ENCODE peak calls at places on chromosomes 7 and 10, in nine cellular contexts. K, S, W, Z, X, G, U, P and R are unnamed samples.

GRCh38 chr7:46663025-46663424 is 742.0 kb upstream of the IGFBP3 start:
- DNase-seq in K (no peak), S (no peak), W (no peak), Z (no peak), X (no peak), G (no peak), U (no peak), P (no peak), R (no peak)

GRCh38 chr10:121764241-121764942 is 163.4 kb downstream of the ATE1 start:
- DNase-seq in K (no peak), S (no peak), W (no peak), Z (no peak), X (no peak), G (no peak), U (no peak), P (peak; percentile 15), R (no peak)

GRCh38 chr7:115618676-115619075 is 411.9 kb downstream of the TFEC start:
- DNase-seq in K (no peak), S (no peak), W (no peak), Z (no peak), X (no peak), G (no peak), U (no peak), P (no peak), R (no peak)

GRCh38 chr7:123201901-123202300 is 2.1 kb upstream of the SLC13A1 start:
- DNase-seq in K (no peak), S (no peak), W (no peak), Z (no peak), X (no peak), G (no peak), U (no peak), P (no peak), R (no peak)

GRCh38 chr7:128026551-128026950 is 4.7 kb downstream of the LRRC4 start:
- DNase-seq in K (no peak), S (no peak), W (no peak), Z (no peak), X (no peak), G (no peak), U (no peak), P (no peak), R (no peak)

GRCh38 chr10:84539244-84539643 is 210.9 kb downstream of the CCSER2 start:
- DNase-seq in K (no peak), S (no peak), W (no peak), Z (no peak), X (no peak), G (no peak), U (no peak), P (no peak), R (no peak)

GRCh38 chr10:79243211-79244067 is 103.8 kb upstream of the PPIF start:
- DNase-seq in K (peak; percentile 71), S (peak; percentile 65), W (no peak), Z (no peak), X (peak; percentile 43), G (peak; percentile 67), U (no peak), P (no peak), R (peak; percentile 38)

GRCh38 chr7:91266067-91266930 is 2.1 kb downstream of the FZD1 start:
- DNase-seq in K (no peak), S (peak; percentile 43), W (no peak), Z (no peak), X (peak; percentile 19), G (peak; percentile 59), U (peak; percentile 24), P (peak; percentile 45), R (no peak)

GRCh38 chr10:20508921-20509320 is 388.2 kb downstream of the NEBL start:
- DNase-seq in K (no peak), S (no peak), W (no peak), Z (no peak), X (no peak), G (no peak), U (no peak), P (no peak), R (no peak)

GRCh38 chr7:78438433-78438832 is 639.9 kb downstream of the PHTF2 start:
- DNase-seq in K (no peak), S (no peak), W (no peak), Z (no peak), X (no peak), G (no peak), U (no peak), P (no peak), R (no peak)

GRCh38 chr10:62811159-62811875 is 4.8 kb downstream of the EGR2 start:
- DNase-seq in K (no peak), S (no peak), W (no peak), Z (no peak), X (no peak), G (no peak), U (no peak), P (no peak), R (no peak)

GRCh38 chr10:127157506-127158205 is 38.7 kb downstream of the INSYN2A start:
- DNase-seq in K (no peak), S (no peak), W (no peak), Z (no peak), X (no peak), G (no peak), U (no peak), P (no peak), R (no peak)

GRCh38 chr10:70140297-70140696 is 6.2 kb downstream of the TYSND1 start:
- DNase-seq in K (no peak), S (no peak), W (no peak), Z (no peak), X (no peak), G (no peak), U (no peak), P (no peak), R (no peak)

GRCh38 chr7:138458576-138459234 is 1.4 kb upstream of the TRIM24 start:
- DNase-seq in K (peak; percentile 20), S (peak; percentile 91), W (no peak), Z (no peak), X (no peak), G (no peak), U (no peak), P (no peak), R (no peak)

GRCh38 chr10:112953075-112953501 is 3.0 kb downstream of the TCF7L2 start:
- DNase-seq in K (no peak), S (no peak), W (peak; percentile 30), Z (no peak), X (peak; percentile 51), G (peak; percentile 60), U (no peak), P (peak; percentile 41), R (no peak)

GRCh38 chr7:24419527-24419926 is 135.5 kb downstream of the NPY start:
- DNase-seq in K (no peak), S (no peak), W (no peak), Z (no peak), X (no peak), G (no peak), U (no peak), P (no peak), R (no peak)

GRCh38 chr7:44415047-44415446 is 75.4 kb downstream of the NUDCD3 start:
- DNase-seq in K (no peak), S (no peak), W (no peak), Z (no peak), X (no peak), G (no peak), U (no peak), P (no peak), R (no peak)

GRCh38 chr10:102644646-102645387 is 538 bp downstream of the TRIM8 start:
- DNase-seq in K (peak; percentile 62), S (peak; percentile 89), W (peak; percentile 78), Z (no peak), X (peak; percentile 79), G (peak; percentile 95), U (peak; percentile 68), P (peak; percentile 78), R (peak; percentile 79)

GRCh38 chr7:80783688-80784327 is 135.0 kb downstream of the SEMA3C start:
- DNase-seq in K (no peak), S (no peak), W (no peak), Z (no peak), X (no peak), G (no peak), U (no peak), P (no peak), R (no peak)
- H3K27ac ChIP-seq in K (no peak overlapping the region), S (no peak overlapping the region), W (peak overlapping the region; percentile 35), Z (peak overlapping the region; percentile 48), X (no peak overlapping the region), G (peak overlapping the region; percentile 27), U (no peak overlapping the region), P (no peak overlapping the region), R (no peak overlapping the region)

GRCh38 chr10:120162471-120162870 is 269.9 kb downstream of the SEC23IP start:
- DNase-seq in K (no peak), S (no peak), W (no peak), Z (no peak), X (no peak), G (no peak), U (no peak), P (no peak), R (no peak)

GRCh38 chr10:120161116-120161515 is 268.6 kb downstream of the SEC23IP start:
- DNase-seq in K (no peak), S (no peak), W (no peak), Z (no peak), X (no peak), G (no peak), U (no peak), P (no peak), R (no peak)

GRCh38 chr10:120156614-120157274 is 264.2 kb downstream of the SEC23IP start:
- DNase-seq in K (no peak), S (no peak), W (no peak), Z (no peak), X (no peak), G (no peak), U (no peak), P (no peak), R (no peak)
- H3K27ac ChIP-seq in K (no peak overlapping the region), S (no peak overlapping the region), W (no peak overlapping the region), Z (no peak overlapping the region), X (no peak overlapping the region), G (no peak overlapping the region), U (no peak overlapping the region), P (no peak overlapping the region), R (no peak overlapping the region)

DNA sequence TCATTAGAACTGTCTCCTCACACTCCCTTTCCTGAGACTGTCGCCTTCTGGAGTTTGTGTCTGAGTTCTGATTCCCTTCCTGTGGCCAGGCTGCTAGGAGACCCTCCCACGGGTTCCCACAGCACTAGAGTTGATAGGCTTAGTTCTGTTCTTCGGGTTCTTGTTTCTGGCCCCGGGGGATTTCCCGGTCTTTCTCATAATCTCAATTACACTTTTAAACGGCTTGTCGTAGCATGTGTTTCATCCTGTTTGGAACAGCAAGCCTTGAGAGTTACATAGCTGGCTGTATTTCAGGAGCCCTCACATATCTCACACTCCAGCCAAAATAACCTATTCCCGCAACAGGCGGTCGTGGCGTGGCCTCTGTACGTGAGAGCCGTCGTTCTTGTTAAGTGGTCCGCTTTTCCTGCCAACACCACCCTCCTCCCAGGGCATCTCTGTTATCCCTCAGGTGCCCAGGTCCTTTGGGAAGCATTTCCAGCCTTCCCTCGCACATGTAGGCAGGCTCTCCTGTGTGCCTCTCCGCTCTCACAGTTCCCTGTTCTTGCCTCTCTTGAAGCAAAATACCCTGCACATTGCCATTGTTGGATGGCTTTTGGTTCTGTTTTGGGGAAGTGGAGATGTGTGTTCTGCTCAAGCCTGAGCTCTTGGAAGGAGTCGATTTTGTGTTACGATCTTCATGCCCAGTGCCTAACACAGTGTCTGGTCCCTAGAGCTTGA is 46.0 kb downstream of the CDC123 start:
- DNase-seq in K (no peak), S (no peak), W (no peak), Z (no peak), X (no peak), G (no peak), U (no peak), P (peak; percentile 82), R (no peak)
- H3K27ac ChIP-seq in K (no peak overlapping the region), S (no peak overlapping the region), W (peak overlapping the region; percentile 38), Z (peak overlapping the region; percentile 64), X (no peak overlapping the region), G (no peak overlapping the region), U (no peak overlapping the region), P (peak overlapping the region; percentile 54), R (no peak overlapping the region)

GRCh38 chr7:18018296-18019205 is 9.1 kb downstream of the PRPS1L1 start:
- DNase-seq in K (no peak), S (no peak), W (no peak), Z (no peak), X (no peak), G (no peak), U (no peak), P (no peak), R (no peak)
- H3K27ac ChIP-seq in K (no peak overlapping the region), S (no peak overlapping the region), W (no peak overlapping the region), Z (no peak overlapping the region), X (no peak overlapping the region), G (no peak overlapping the region), U (no peak overlapping the region), P (no peak overlapping the region), R (no peak overlapping the region)